ENCODE peak calls at places on chromosomes 11 and 22, in four cellular contexts. C is stimulated activated CD4-positive, alpha-beta T cell treated with anti-CD3 and anti-CD28 coated beads, Interleukin-4, amount 100 ng/mL, for 48 hours; B is kidney; N is sciatic nerve. U is an unnamed sample.

GRCh38 chr11:117488996-117489952 is 161.6 kb downstream of the CEP164 start:
- DNase-seq in C (no peak), B (no peak), N (no peak), U (no peak)

GRCh38 chr22:47767403-47767802 is 1005.0 kb downstream of the TBC1D22A start:
- DNase-seq in C (no peak), B (no peak), N (no peak), U (no peak)

GRCh38 chr11:73598719-73599379 is 937 bp upstream of the FAM168A start:
- DNase-seq in C (no peak), B (no peak), N (no peak), U (no peak)

GRCh38 chr11:111976614-111977140 is 39.5 kb downstream of the DIXDC1 start:
- DNase-seq in C (no peak), B (peak), N (peak), U (no peak)

GRCh38 chr11:111417011-111417765 is 38.1 kb upstream of the POU2AF1 start:
- DNase-seq in C (no peak), B (no peak), N (no peak), U (no peak)

GRCh38 chr11:71305451-71306125 is 53.2 kb upstream of the SHANK2 start:
- DNase-seq in C (no peak), B (no peak), N (peak), U (peak)

GRCh38 chr11:2305862-2306823 is 4.3 kb downstream of the TSPAN32 start:
- DNase-seq in C (no peak), B (peak), N (peak), U (peak)

GRCh38 chr11:112627588-112628045 is 333.6 kb upstream of the NCAM1 start:
- DNase-seq in C (no peak), B (no peak), N (no peak), U (no peak)

GRCh38 chr22:29765905-29766631 is 739 bp downstream of the ZMAT5 start:
- DNase-seq in C (peak), B (peak), N (no peak), U (no peak)

GRCh38 chr11:1529774-1530173 is 42.3 kb downstream of the DUSP8 start:
- DNase-seq in C (no peak), B (no peak), N (no peak), U (no peak)

GRCh38 chr11:65973439-65974110 is 12.0 kb downstream of the SART1 start:
- DNase-seq in C (no peak), B (no peak), N (no peak), U (no peak)

GRCh38 chr11:115391162-115391561 is 113.1 kb downstream of the CADM1 start:
- DNase-seq in C (no peak), B (no peak), N (no peak), U (no peak)

GRCh38 chr22:30433773-30434172 is 8.2 kb downstream of the MTFP1 start:
- DNase-seq in C (no peak), B (no peak), N (no peak), U (no peak)

GRCh38 chr11:9951714-9952275 is 287.9 kb downstream of the SWAP70 start:
- DNase-seq in C (no peak), B (no peak), N (no peak), U (no peak)

GRCh38 chr22:46997311-46997970 is 235.0 kb downstream of the TBC1D22A start:
- DNase-seq in C (no peak), B (no peak), N (no peak), U (no peak)

GRCh38 chr22:24845036-24845918 is 39.3 kb downstream of the SGSM1 start:
- DNase-seq in C (no peak), B (no peak), N (no peak), U (no peak)

U was measured in left lobe of liver.